ENCODE peak calls at places on chromosome 5, in five cellular contexts. H is lung, Q is esophagus squamous epithelium, O is endothelial cell of umbilical vein, S is cardiac fibroblast. A is an unnamed sample.

GRCh38 chr5:23035555-23036090 is 182.5 kb upstream of the CDH12 start:
- DNase-seq in Q (no peak), H (no peak), O (no peak), S (no peak), A (no peak)

GRCh38 chr5:93607367-93608258 is 24.6 kb downstream of the NR2F1 start:
- DNase-seq in H (no peak), Q (no peak), S (peak), O (peak), A (peak)

GRCh38 chr5:78523314-78524193 is 125.0 kb downstream of the LHFPL2 start:
- DNase-seq in H (no peak), Q (no peak), S (peak), O (peak), A (no peak)

GRCh38 chr5:15634771-15635347 is 134.9 kb downstream of the FBXL7 start:
- DNase-seq in Q (no peak), S (no peak), O (no peak), H (no peak), A (no peak)

GRCh38 chr5:154117930-154118329 is 72.6 kb upstream of the GALNT10 start:
- DNase-seq in H (no peak), Q (no peak), O (no peak), S (no peak), A (no peak)

GRCh38 chr5:125874057-125874456 is 549.2 kb upstream of the GRAMD2B start:
- DNase-seq in O (peak), S (no peak), Q (no peak), H (no peak), A (no peak)

GRCh38 chr5:52964138-52964537 is 25.0 kb upstream of the ITGA2 start:
- DNase-seq in S (no peak), O (no peak), H (no peak), Q (no peak), A (no peak)

GRCh38 chr5:117594165-117594564 is 1019.5 kb upstream of the SEMA6A start:
- DNase-seq in Q (no peak), S (peak), H (peak), O (no peak), A (no peak)

GRCh38 chr5:83475540-83476469 is 4.3 kb downstream of the VCAN start:
- DNase-seq in S (peak), H (no peak), Q (no peak), O (no peak), A (no peak)

GRCh38 chr5:11383506-11384095 is 520.6 kb downstream of the CTNND2 start:
- DNase-seq in Q (no peak), S (no peak), O (no peak), H (no peak), A (no peak)

GRCh38 chr5:61701877-61702602 is 370.0 kb downstream of the ZSWIM6 start:
- DNase-seq in Q (no peak), H (no peak), S (no peak), O (no peak), A (peak)

GRCh38 chr5:107331882-107332281 is 338.9 kb downstream of the EFNA5 start:
- DNase-seq in H (no peak), Q (no peak), O (no peak), S (peak), A (no peak)

GRCh38 chr5:1763960-1764605 is 35.6 kb downstream of the MRPL36 start:
- DNase-seq in S (no peak), Q (no peak), H (no peak), O (no peak), A (no peak)
- TF ChIP-seq CTCF in S (no peak), Q (no peak), H (no peak), O (no peak), A (no peak)

GRCh38 chr5:128701301-128701700 is 163.3 kb upstream of the FBN2 start:
- DNase-seq in O (no peak), H (no peak), S (no peak), Q (no peak), A (no peak)

GRCh38 chr5:128693779-128694178 is 155.7 kb upstream of the FBN2 start:
- DNase-seq in Q (no peak), O (no peak), S (peak), H (no peak), A (no peak)

GRCh38 chr5:128695791-128696520 is 157.9 kb upstream of the FBN2 start:
- DNase-seq in Q (no peak), O (no peak), H (no peak), S (peak), A (no peak)
- TF ChIP-seq CTCF in Q (no peak), O (peak), H (no peak), S (peak), A (no peak)

DNA sequence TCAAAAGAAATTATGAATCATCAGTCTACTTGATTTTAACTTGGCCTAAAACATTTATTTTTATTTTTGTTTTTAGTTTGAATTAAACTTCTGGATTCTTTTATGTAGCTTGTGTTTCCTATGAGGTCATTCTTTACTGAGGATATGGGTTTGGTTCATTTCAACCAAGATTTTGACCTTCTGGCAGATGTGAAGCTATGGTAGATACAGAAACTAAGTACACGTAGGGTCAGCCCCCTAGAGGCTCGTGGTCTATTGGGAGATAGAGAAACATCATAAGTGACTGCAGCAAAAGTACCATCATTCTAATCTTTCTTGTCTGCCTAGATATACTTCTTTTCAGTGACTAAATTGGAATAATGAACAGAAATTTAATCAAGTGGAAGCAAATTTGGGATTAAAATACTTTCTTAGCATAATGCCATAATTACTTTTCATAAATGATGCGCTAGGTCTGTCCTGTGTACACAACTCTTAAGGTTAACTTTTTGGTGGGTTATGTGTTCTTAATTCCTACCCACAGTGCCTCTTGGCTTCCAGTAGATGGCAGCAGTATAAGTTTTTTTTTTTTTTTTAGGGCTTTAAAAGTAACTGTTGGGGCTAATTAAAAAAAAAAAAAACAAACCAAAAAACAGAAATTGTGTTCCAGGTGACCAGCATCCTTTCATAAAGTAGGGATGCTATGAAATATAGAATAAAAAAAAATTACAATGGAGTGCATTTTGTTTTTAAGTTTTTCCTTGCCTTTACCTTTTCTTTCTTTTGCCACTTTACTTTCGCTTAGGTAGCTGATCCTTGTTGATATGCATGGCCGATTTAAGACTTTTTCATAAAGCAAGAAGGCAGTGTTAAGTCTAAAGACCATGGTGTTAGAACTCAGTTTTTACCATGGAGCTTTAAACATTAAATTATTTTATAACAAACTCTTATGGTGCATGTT is 49.9 kb downstream of the LRRTM2 start:
- DNase-seq in O (peak), S (peak), H (no peak), Q (no peak), A (peak)
- TF ChIP-seq CTCF in O (peak), S (peak), H (peak), Q (peak), A (peak)

GRCh38 chr5:95238560-95239325 is 46.2 kb downstream of the MCTP1 start:
- DNase-seq in H (no peak), S (peak), O (peak), Q (no peak), A (peak)
- TF ChIP-seq CTCF in H (no peak), S (peak), O (peak), Q (no peak), A (no peak)

GRCh38 chr5:55191165-55191564 is 18.2 kb upstream of the CDC20B start:
- DNase-seq in Q (no peak), O (no peak), H (no peak), S (peak), A (no peak)

GRCh38 chr5:55188656-55189380 is 15.8 kb upstream of the CDC20B start:
- DNase-seq in S (no peak), O (no peak), H (no peak), Q (no peak), A (no peak)

GRCh38 chr5:55187370-55187769 is 14.4 kb upstream of the CDC20B start:
- DNase-seq in Q (no peak), O (peak), S (no peak), H (no peak), A (no peak)
- TF ChIP-seq CTCF in Q (peak), O (no peak), S (peak), H (no peak), A (no peak)

DNA sequence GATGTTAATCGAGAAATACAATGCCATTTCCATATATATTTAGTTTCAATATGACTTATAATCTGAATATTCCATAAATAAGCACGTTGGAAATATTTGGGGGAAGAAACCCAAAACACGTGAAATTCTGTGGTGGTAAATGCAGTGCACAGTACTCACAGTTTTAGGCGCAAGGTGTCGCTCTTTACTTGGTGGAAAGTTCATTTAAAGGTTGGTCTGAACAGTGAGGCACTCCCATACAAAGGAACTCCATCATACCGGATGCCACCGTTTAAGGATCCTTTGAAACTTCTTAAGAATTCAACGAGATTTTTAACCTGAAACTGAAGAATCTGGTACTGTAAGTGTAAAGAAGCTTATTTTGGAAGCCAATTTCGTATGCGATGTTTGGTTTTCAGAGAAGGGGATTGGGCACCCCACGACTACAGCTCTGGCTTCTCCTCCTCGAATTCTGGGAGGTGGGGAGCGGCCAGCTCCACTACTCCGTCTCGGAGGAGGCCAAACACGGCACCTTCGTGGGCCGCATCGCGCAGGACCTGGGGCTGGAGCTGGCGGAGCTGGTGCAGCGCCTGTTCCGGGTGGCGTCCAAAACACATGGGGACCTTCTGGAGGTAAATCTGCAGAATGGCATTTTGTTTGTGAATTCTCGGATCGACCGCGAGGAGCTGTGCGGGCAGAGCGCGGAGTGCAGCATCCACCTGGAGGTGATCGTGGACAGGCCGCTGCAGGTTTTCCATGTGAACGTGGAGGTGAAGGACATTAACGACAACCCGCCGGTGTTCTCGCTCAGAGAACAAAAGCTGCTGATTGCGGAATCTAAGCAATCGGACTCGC is at the start of gene PCDHA11:
- DNase-seq in Q (no peak), S (peak), O (peak), H (no peak), A (no peak)
- TF ChIP-seq CTCF in Q (no peak), S (peak), O (no peak), H (no peak), A (no peak)

GRCh38 chr5:73763300-73764032 is 137.5 kb downstream of the ARHGEF28 start:
- DNase-seq in O (no peak), H (no peak), Q (no peak), S (peak), A (no peak)
- TF ChIP-seq CTCF in O (no peak), H (no peak), Q (no peak), S (no peak), A (no peak)

A was measured in GM13976.